ENCODE peak calls at places on chromosomes 4 and X, in five cellular contexts. One of them, this sample, is unnamed.

GRCh38 chr4:84751707-84752106 is 168.8 kb downstream of the CDS1 start:
- DNase-seq in fibroblast of mammary gland: peak; percentile 13
- DNase-seq in smooth muscle cell of the brain vasculature: no peak
- DNase-seq in ACHN: no peak
- DNase-seq in adipocyte: no peak
- DNase-seq in this sample: no peak

GRCh38 chr4:73619351-73619750 is 885 bp downstream of the RASSF6 start:
- DNase-seq in fibroblast of mammary gland: no peak
- DNase-seq in smooth muscle cell of the brain vasculature: no peak
- DNase-seq in ACHN: peak; percentile 29
- DNase-seq in adipocyte: no peak
- DNase-seq in this sample: no peak

GRCh38 chr4:164803702-164804101 is 49.8 kb downstream of the SMIM31 start:
- DNase-seq in fibroblast of mammary gland: no peak
- DNase-seq in smooth muscle cell of the brain vasculature: no peak
- DNase-seq in ACHN: no peak
- DNase-seq in adipocyte: no peak
- DNase-seq in this sample: no peak

GRCh38 chr4:26861434-26862186 is 969 bp downstream of the STIM2 start:
- DNase-seq in fibroblast of mammary gland: peak; percentile 59
- DNase-seq in smooth muscle cell of the brain vasculature: no peak
- DNase-seq in ACHN: peak; percentile 75
- DNase-seq in adipocyte: peak; percentile 81
- DNase-seq in this sample: peak; percentile 65

GRCh38 chrX:7233632-7234406 is 85.9 kb upstream of the PUDP start:
- DNase-seq in fibroblast of mammary gland: peak; percentile 6
- DNase-seq in smooth muscle cell of the brain vasculature: no peak
- DNase-seq in ACHN: no peak
- DNase-seq in adipocyte: peak; percentile 11
- DNase-seq in this sample: no peak

GRCh38 chrX:114905251-114905650 is 112.2 kb downstream of the IL13RA2 start:
- DNase-seq in fibroblast of mammary gland: no peak
- DNase-seq in smooth muscle cell of the brain vasculature: no peak
- DNase-seq in ACHN: no peak
- DNase-seq in adipocyte: no peak
- DNase-seq in this sample: no peak

GRCh38 chr4:185573651-185574199 is 38.4 kb upstream of the PDLIM3 start:
- DNase-seq in fibroblast of mammary gland: peak; percentile 79
- DNase-seq in smooth muscle cell of the brain vasculature: no peak
- DNase-seq in ACHN: no peak
- DNase-seq in adipocyte: peak; percentile 75
- DNase-seq in this sample: peak; percentile 87

GRCh38 chr4:106738121-106738520 is 298.0 kb downstream of the DKK2 start:
- DNase-seq in fibroblast of mammary gland: no peak
- DNase-seq in smooth muscle cell of the brain vasculature: no peak
- DNase-seq in ACHN: no peak
- DNase-seq in adipocyte: no peak
- DNase-seq in this sample: no peak

GRCh38 chr4:109671350-109671749 is 31.9 kb downstream of the CASP6 start:
- DNase-seq in fibroblast of mammary gland: no peak
- DNase-seq in smooth muscle cell of the brain vasculature: no peak
- DNase-seq in ACHN: no peak
- DNase-seq in adipocyte: no peak
- DNase-seq in this sample: no peak

GRCh38 chr4:152115794-152116193 is 355.0 kb upstream of the GATB start:
- DNase-seq in fibroblast of mammary gland: no peak
- DNase-seq in smooth muscle cell of the brain vasculature: no peak
- DNase-seq in ACHN: no peak
- DNase-seq in adipocyte: no peak
- DNase-seq in this sample: no peak

GRCh38 chr4:61994036-61994435 is 793.9 kb downstream of the ADGRL3 start:
- DNase-seq in fibroblast of mammary gland: peak; percentile 5
- DNase-seq in smooth muscle cell of the brain vasculature: no peak
- DNase-seq in ACHN: no peak
- DNase-seq in adipocyte: no peak
- DNase-seq in this sample: peak; percentile 6

GRCh38 chr4:5708171-5708828 is at the start of gene EVC2:
- DNase-seq in fibroblast of mammary gland: peak; percentile 62
- DNase-seq in smooth muscle cell of the brain vasculature: no peak
- DNase-seq in ACHN: no peak
- DNase-seq in adipocyte: peak; percentile 84
- DNase-seq in this sample: no peak

GRCh38 chrX:44876076-44876475 is 3.1 kb downstream of the KDM6A start:
- DNase-seq in fibroblast of mammary gland: no peak
- DNase-seq in smooth muscle cell of the brain vasculature: no peak
- DNase-seq in ACHN: no peak
- DNase-seq in adipocyte: peak; percentile 30
- DNase-seq in this sample: peak; percentile 69

GRCh38 chr4:186693159-186693815 is 30.4 kb downstream of the FAT1 start:
- DNase-seq in fibroblast of mammary gland: peak; percentile 97
- DNase-seq in smooth muscle cell of the brain vasculature: peak; percentile 50
- DNase-seq in ACHN: peak; percentile 76
- DNase-seq in adipocyte: peak; percentile 83
- DNase-seq in this sample: peak; percentile 33

GRCh38 chr4:185999207-185999606 is 69.7 kb upstream of the TLR3 start:
- DNase-seq in fibroblast of mammary gland: no peak
- DNase-seq in smooth muscle cell of the brain vasculature: no peak
- DNase-seq in ACHN: no peak
- DNase-seq in adipocyte: no peak
- DNase-seq in this sample: no peak

GRCh38 chr4:160009656-160010493 is 907.0 kb downstream of the RAPGEF2 start:
- DNase-seq in fibroblast of mammary gland: no peak
- DNase-seq in smooth muscle cell of the brain vasculature: no peak
- DNase-seq in ACHN: no peak
- DNase-seq in adipocyte: no peak
- DNase-seq in this sample: no peak

GRCh38 chr4:687048-687974 is 1.6 kb downstream of the SLC49A3 start:
- DNase-seq in fibroblast of mammary gland: peak; percentile 97
- DNase-seq in smooth muscle cell of the brain vasculature: peak; percentile 37
- DNase-seq in ACHN: peak; percentile 87
- DNase-seq in adipocyte: peak; percentile 68
- DNase-seq in this sample: peak; percentile 97

GRCh38 chrX:107429090-107429489 is 20.4 kb upstream of the FRMPD3 start:
- DNase-seq in fibroblast of mammary gland: peak; percentile 48
- DNase-seq in smooth muscle cell of the brain vasculature: no peak
- DNase-seq in ACHN: peak; percentile 29
- DNase-seq in adipocyte: no peak
- DNase-seq in this sample: peak; percentile 34

GRCh38 chrX:154309041-154309775 is 13.6 kb downstream of the TKTL1 start:
- DNase-seq in fibroblast of mammary gland: no peak
- DNase-seq in smooth muscle cell of the brain vasculature: no peak
- DNase-seq in ACHN: no peak
- DNase-seq in adipocyte: no peak
- DNase-seq in this sample: no peak

GRCh38 chr4:140947507-140947906 is 185.8 kb downstream of the RNF150 start:
- DNase-seq in fibroblast of mammary gland: peak; percentile 45
- DNase-seq in smooth muscle cell of the brain vasculature: no peak
- DNase-seq in ACHN: no peak
- DNase-seq in adipocyte: peak; percentile 30
- DNase-seq in this sample: peak; percentile 16

GRCh38 chrX:17174671-17175070 is 200.3 kb upstream of the NHS start:
- DNase-seq in fibroblast of mammary gland: no peak
- DNase-seq in smooth muscle cell of the brain vasculature: no peak
- DNase-seq in ACHN: no peak
- DNase-seq in adipocyte: no peak
- DNase-seq in this sample: no peak

GRCh38 chr4:138405439-138405838 is 163.3 kb upstream of the SLC7A11 start:
- DNase-seq in fibroblast of mammary gland: no peak
- DNase-seq in smooth muscle cell of the brain vasculature: no peak
- DNase-seq in ACHN: peak; percentile 19
- DNase-seq in adipocyte: peak; percentile 6
- DNase-seq in this sample: no peak

GRCh38 chr4:114599231-114600065 is 841 bp downstream of the UGT8 start:
- DNase-seq in fibroblast of mammary gland: no peak
- DNase-seq in smooth muscle cell of the brain vasculature: no peak
- DNase-seq in ACHN: peak; percentile 52
- DNase-seq in adipocyte: peak; percentile 2
- DNase-seq in this sample: peak; percentile 75

GRCh38 chr4:56134272-56134671 is 185.5 kb downstream of the CEP135 start:
- DNase-seq in fibroblast of mammary gland: peak; percentile 57
- DNase-seq in smooth muscle cell of the brain vasculature: peak; percentile 29
- DNase-seq in ACHN: no peak
- DNase-seq in adipocyte: peak; percentile 68
- DNase-seq in this sample: no peak

GRCh38 chr4:174454815-174455473 is 67.3 kb downstream of the HPGD start:
- DNase-seq in fibroblast of mammary gland: no peak
- DNase-seq in smooth muscle cell of the brain vasculature: no peak
- DNase-seq in ACHN: no peak
- DNase-seq in adipocyte: no peak
- DNase-seq in this sample: no peak

GRCh38 chrX:134654398-134655012 is 3.8 kb downstream of the PLAC1 start:
- DNase-seq in fibroblast of mammary gland: peak; percentile 38
- DNase-seq in smooth muscle cell of the brain vasculature: no peak
- DNase-seq in ACHN: no peak
- DNase-seq in adipocyte: no peak
- DNase-seq in this sample: no peak

GRCh38 chr4:54185871-54186270 is 43.2 kb upstream of the PDGFRA start:
- DNase-seq in fibroblast of mammary gland: no peak
- DNase-seq in smooth muscle cell of the brain vasculature: no peak
- DNase-seq in ACHN: no peak
- DNase-seq in adipocyte: no peak
- DNase-seq in this sample: no peak

GRCh38 chr4:762211-763190 is 56.9 kb downstream of the PCGF3 start:
- DNase-seq in fibroblast of mammary gland: peak; percentile 27
- DNase-seq in smooth muscle cell of the brain vasculature: no peak
- DNase-seq in ACHN: no peak
- DNase-seq in adipocyte: no peak
- DNase-seq in this sample: peak; percentile 33

GRCh38 chrX:154459843-154460242 is 1.8 kb downstream of the PLXNA3 start:
- DNase-seq in fibroblast of mammary gland: no peak
- DNase-seq in smooth muscle cell of the brain vasculature: no peak
- DNase-seq in ACHN: no peak
- DNase-seq in adipocyte: peak; percentile 31
- DNase-seq in this sample: no peak

GRCh38 chr4:72971572-72971971 is 97.9 kb downstream of the COX18 start:
- DNase-seq in fibroblast of mammary gland: peak; percentile 86
- DNase-seq in smooth muscle cell of the brain vasculature: no peak
- DNase-seq in ACHN: peak; percentile 78
- DNase-seq in adipocyte: peak; percentile 60
- DNase-seq in this sample: peak; percentile 83